ENCODE peak calls at places on chromosomes 13 and 19, in five cellular contexts. One of them, this sample, is unnamed.

GRCh38 chr19:55173717-55174409 is 6.2 kb downstream of the SYT5 start:
- DNase-seq in GM23338: peak; percentile 93
- DNase-seq in H1: no peak
- DNase-seq in HL-60: no peak
- DNase-seq in stomach: peak; percentile 43
- DNase-seq in this sample: no peak

GRCh38 chr13:100443998-100444328 is 144.6 kb downstream of the GGACT start:
- DNase-seq in stomach: no peak
- DNase-seq in H1: no peak
- DNase-seq in HL-60: no peak
- DNase-seq in GM23338: no peak
- DNase-seq in this sample: no peak

GRCh38 chr13:78978381-78978998 is 319.5 kb upstream of the OBI1 start:
- DNase-seq in HL-60: peak; percentile 66
- DNase-seq in GM23338: peak; percentile 76
- DNase-seq in stomach: peak; percentile 25
- DNase-seq in H1: no peak
- DNase-seq in this sample: no peak

GRCh38 chr19:2168619-2169424 is 5.1 kb downstream of the DOT1L start:
- DNase-seq in GM23338: no peak
- DNase-seq in H1: no peak
- DNase-seq in stomach: peak; percentile 96
- DNase-seq in HL-60: peak; percentile 80
- DNase-seq in this sample: peak; percentile 97

GRCh38 chr19:36115453-36116343 is at the start of gene TBCB:
- DNase-seq in GM23338: peak; percentile 84
- DNase-seq in stomach: peak; percentile 84
- DNase-seq in H1: no peak
- DNase-seq in HL-60: peak; percentile 9
- DNase-seq in this sample: peak; percentile 90

GRCh38 chr13:105345116-105345515 is 1190.3 kb downstream of the EFNB2 start:
- DNase-seq in HL-60: no peak
- DNase-seq in stomach: no peak
- DNase-seq in H1: no peak
- DNase-seq in GM23338: no peak
- DNase-seq in this sample: no peak

GRCh38 chr19:39200066-39200817 is 3.5 kb downstream of the NCCRP1 start:
- DNase-seq in H1: no peak
- DNase-seq in HL-60: no peak
- DNase-seq in stomach: no peak
- DNase-seq in GM23338: no peak
- DNase-seq in this sample: no peak

GRCh38 chr19:6935069-6935468 is 47.7 kb downstream of the ADGRE1 start:
- DNase-seq in H1: no peak
- DNase-seq in stomach: no peak
- DNase-seq in HL-60: no peak
- DNase-seq in GM23338: no peak
- DNase-seq in this sample: no peak

GRCh38 chr13:43732726-43733125 is 54.0 kb downstream of the ENOX1 start:
- DNase-seq in H1: no peak
- DNase-seq in GM23338: no peak
- DNase-seq in stomach: no peak
- DNase-seq in HL-60: no peak
- DNase-seq in this sample: no peak

GRCh38 chr13:78176880-78177279 is 258.2 kb upstream of the EDNRB start:
- DNase-seq in HL-60: no peak
- DNase-seq in stomach: no peak
- DNase-seq in H1: no peak
- DNase-seq in GM23338: no peak
- DNase-seq in this sample: no peak

GRCh38 chr13:61144834-61145593 is 270.6 kb downstream of the PCDH20 start:
- DNase-seq in stomach: no peak
- DNase-seq in H1: no peak
- DNase-seq in HL-60: no peak
- DNase-seq in GM23338: no peak
- DNase-seq in this sample: no peak

GRCh38 chr13:47521895-47522487 is 479.1 kb downstream of the SUCLA2 start:
- DNase-seq in GM23338: no peak
- DNase-seq in H1: no peak
- DNase-seq in HL-60: no peak
- DNase-seq in stomach: no peak
- DNase-seq in this sample: no peak

GRCh38 chr13:24218977-24219376 is 58.5 kb downstream of the SPATA13 start:
- DNase-seq in stomach: no peak
- DNase-seq in GM23338: no peak
- DNase-seq in HL-60: no peak
- DNase-seq in H1: no peak
- DNase-seq in this sample: no peak

GRCh38 chr13:80475718-80476117 is 134.8 kb upstream of the SPRY2 start:
- DNase-seq in H1: no peak
- DNase-seq in HL-60: no peak
- DNase-seq in GM23338: peak; percentile 31
- DNase-seq in stomach: no peak
- DNase-seq in this sample: no peak

GRCh38 chr13:105773887-105774538 is 761.4 kb downstream of the EFNB2 start:
- DNase-seq in HL-60: no peak
- DNase-seq in GM23338: no peak
- DNase-seq in stomach: no peak
- DNase-seq in H1: no peak
- DNase-seq in this sample: no peak

GRCh38 chr13:105031306-105031705 is 1504.2 kb downstream of the EFNB2 start:
- DNase-seq in stomach: no peak
- DNase-seq in HL-60: no peak
- DNase-seq in GM23338: no peak
- DNase-seq in H1: no peak
- DNase-seq in this sample: no peak

GRCh38 chr13:47478985-47479384 is 522.1 kb downstream of the SUCLA2 start:
- DNase-seq in stomach: peak; percentile 29
- DNase-seq in GM23338: no peak
- DNase-seq in HL-60: no peak
- DNase-seq in H1: no peak
- DNase-seq in this sample: no peak

GRCh38 chr13:67224148-67224846 is 5.8 kb downstream of the PCDH9 start:
- DNase-seq in GM23338: peak; percentile 83
- DNase-seq in H1: peak; percentile 33
- DNase-seq in stomach: peak; percentile 87
- DNase-seq in HL-60: peak; percentile 71
- DNase-seq in this sample: no peak

GRCh38 chr19:50549059-50549926 is 18.9 kb downstream of the LRRC4B start:
- DNase-seq in HL-60: no peak
- DNase-seq in GM23338: no peak
- DNase-seq in H1: no peak
- DNase-seq in stomach: no peak
- DNase-seq in this sample: no peak

GRCh38 chr19:11887618-11888531 is at the start of gene ZNF69:
- DNase-seq in stomach: peak; percentile 93
- DNase-seq in H1: peak; percentile 75
- DNase-seq in GM23338: peak; percentile 98
- DNase-seq in HL-60: no peak
- DNase-seq in this sample: no peak

GRCh38 chr13:101579291-101579802 is 126.9 kb downstream of the ITGBL1 start:
- DNase-seq in stomach: no peak
- DNase-seq in H1: no peak
- DNase-seq in HL-60: no peak
- DNase-seq in GM23338: no peak
- DNase-seq in this sample: no peak

GRCh38 chr19:17883627-17884413 is 12.1 kb downstream of the SLC5A5 start:
- DNase-seq in GM23338: peak; percentile 57
- DNase-seq in stomach: no peak
- DNase-seq in HL-60: no peak
- DNase-seq in H1: no peak
- DNase-seq in this sample: no peak

GRCh38 chr13:47033216-47033615 is 136.4 kb upstream of the HTR2A start:
- DNase-seq in stomach: no peak
- DNase-seq in H1: no peak
- DNase-seq in GM23338: no peak
- DNase-seq in HL-60: no peak
- DNase-seq in this sample: no peak

GRCh38 chr13:43865892-43866291 is 13.6 kb downstream of the CCDC122 start:
- DNase-seq in HL-60: no peak
- DNase-seq in GM23338: no peak
- DNase-seq in stomach: no peak
- DNase-seq in H1: no peak
- DNase-seq in this sample: no peak

GRCh38 chr19:50794074-50794777 is 4.0 kb downstream of the ACP4 start:
- DNase-seq in HL-60: peak; percentile 51
- DNase-seq in GM23338: no peak
- DNase-seq in stomach: no peak
- DNase-seq in H1: no peak
- DNase-seq in this sample: no peak

GRCh38 chr13:76816394-76816793 is 69.8 kb downstream of the KCTD12 start:
- DNase-seq in HL-60: peak; percentile 18
- DNase-seq in GM23338: no peak
- DNase-seq in H1: no peak
- DNase-seq in stomach: no peak
- DNase-seq in this sample: no peak

GRCh38 chr19:36838784-36839324 is 667 bp upstream of the ZNF790 start:
- DNase-seq in HL-60: no peak
- DNase-seq in GM23338: no peak
- DNase-seq in H1: no peak
- DNase-seq in stomach: no peak
- DNase-seq in this sample: no peak

GRCh38 chr13:64992314-64992713 is 2237.8 kb downstream of the PCDH9 start:
- DNase-seq in stomach: no peak
- DNase-seq in H1: no peak
- DNase-seq in GM23338: no peak
- DNase-seq in HL-60: no peak
- DNase-seq in this sample: no peak

GRCh38 chr19:46678110-46678732 is 17.2 kb upstream of the DACT3 start:
- DNase-seq in GM23338: peak; percentile 89
- DNase-seq in stomach: peak; percentile 31
- DNase-seq in H1: no peak
- DNase-seq in HL-60: no peak
- DNase-seq in this sample: no peak

GRCh38 chr13:42378383-42378780 is 106.4 kb downstream of the AKAP11 start:
- DNase-seq in stomach: no peak
- DNase-seq in H1: no peak
- DNase-seq in HL-60: no peak
- DNase-seq in GM23338: no peak
- DNase-seq in this sample: no peak

GRCh38 chr13:102233566-102234208 is 168.2 kb downstream of the FGF14 start:
- DNase-seq in H1: no peak
- DNase-seq in HL-60: no peak
- DNase-seq in stomach: no peak
- DNase-seq in GM23338: no peak
- DNase-seq in this sample: no peak

GRCh38 chr19:45179063-45179847 is 671 bp downstream of the BLOC1S3 start:
- DNase-seq in HL-60: peak; percentile 32
- DNase-seq in GM23338: no peak
- DNase-seq in stomach: peak; percentile 55
- DNase-seq in H1: no peak
- DNase-seq in this sample: no peak

GRCh38 chr13:106911602-106912001 is 343.7 kb upstream of the ARGLU1 start:
- DNase-seq in stomach: no peak
- DNase-seq in H1: no peak
- DNase-seq in HL-60: no peak
- DNase-seq in GM23338: no peak
- DNase-seq in this sample: no peak

GRCh38 chr13:101757446-101758039 is 305.1 kb downstream of the ITGBL1 start:
- DNase-seq in HL-60: no peak
- DNase-seq in H1: no peak
- DNase-seq in stomach: no peak
- DNase-seq in GM23338: peak; percentile 55
- DNase-seq in this sample: no peak

GRCh38 chr19:33388817-33389573 is 15.5 kb downstream of the CEBPG start:
- DNase-seq in H1: no peak
- DNase-seq in HL-60: no peak
- DNase-seq in GM23338: no peak
- DNase-seq in stomach: no peak
- DNase-seq in this sample: no peak
- H3K27ac ChIP-seq in H1: no peak overlapping the region
- H3K27ac ChIP-seq in HL-60: peak overlapping the region; percentile 1
- H3K27ac ChIP-seq in GM23338: no peak overlapping the region
- H3K27ac ChIP-seq in stomach: peak overlapping the region; percentile 64
- H3K27ac ChIP-seq in this sample: peak overlapping the region; percentile 69

DNA sequence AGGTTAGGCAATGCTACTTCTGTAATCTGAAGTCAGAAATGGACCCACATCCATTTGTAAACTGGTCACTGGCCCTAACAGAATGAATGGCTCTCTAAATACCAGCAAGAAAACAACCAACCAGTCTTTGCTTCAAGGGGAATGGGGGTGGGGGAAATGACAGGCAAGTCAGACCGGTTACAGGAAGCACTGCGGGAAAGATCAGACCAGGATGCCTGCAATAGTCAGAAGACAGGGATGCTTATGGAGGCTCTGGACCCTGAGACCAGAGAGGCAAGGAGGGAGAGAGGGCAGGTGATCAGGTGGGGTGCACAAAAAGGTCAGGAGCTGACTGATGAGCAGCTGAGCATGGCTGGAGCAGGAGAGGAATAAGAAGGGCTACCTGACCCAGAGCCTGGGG is 13.1 kb downstream of the MED26 start:
- DNase-seq in HL-60: no peak
- DNase-seq in GM23338: no peak
- DNase-seq in stomach: no peak
- DNase-seq in H1: no peak
- DNase-seq in this sample: no peak
- TF ChIP-seq POLR2AphosphoS5 in HL-60: no peak
- TF ChIP-seq POLR2AphosphoS5 in GM23338: no peak
- TF ChIP-seq POLR2AphosphoS5 in stomach: no peak
- TF ChIP-seq POLR2AphosphoS5 in H1: no peak
- TF ChIP-seq POLR2AphosphoS5 in this sample: no peak

DNA sequence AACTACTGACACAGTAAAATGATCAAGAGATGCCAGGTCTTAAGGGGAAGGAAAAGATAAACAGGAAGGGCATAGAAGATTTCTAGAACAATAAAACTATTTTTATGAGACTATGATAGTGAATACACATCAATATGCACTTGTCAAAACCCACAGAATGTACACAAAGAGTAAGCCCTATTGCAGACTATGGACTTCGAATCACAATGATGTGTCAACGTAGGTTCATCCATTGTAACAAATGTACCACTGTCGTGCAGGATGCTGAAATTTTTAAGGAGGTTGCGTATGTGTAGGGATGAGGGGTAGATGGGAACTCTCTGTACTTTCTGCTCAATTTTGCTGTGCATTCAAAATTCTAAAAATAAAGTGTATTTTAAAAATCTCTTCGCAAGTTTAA is 171.9 kb downstream of the KLF12 start:
- DNase-seq in stomach: no peak
- DNase-seq in GM23338: no peak
- DNase-seq in H1: no peak
- DNase-seq in HL-60: no peak
- DNase-seq in this sample: no peak
- H3K27ac ChIP-seq in stomach: no peak overlapping the region
- H3K27ac ChIP-seq in GM23338: no peak overlapping the region
- H3K27ac ChIP-seq in H1: no peak overlapping the region
- H3K27ac ChIP-seq in HL-60: no peak overlapping the region
- H3K27ac ChIP-seq in this sample: no peak overlapping the region

DNA sequence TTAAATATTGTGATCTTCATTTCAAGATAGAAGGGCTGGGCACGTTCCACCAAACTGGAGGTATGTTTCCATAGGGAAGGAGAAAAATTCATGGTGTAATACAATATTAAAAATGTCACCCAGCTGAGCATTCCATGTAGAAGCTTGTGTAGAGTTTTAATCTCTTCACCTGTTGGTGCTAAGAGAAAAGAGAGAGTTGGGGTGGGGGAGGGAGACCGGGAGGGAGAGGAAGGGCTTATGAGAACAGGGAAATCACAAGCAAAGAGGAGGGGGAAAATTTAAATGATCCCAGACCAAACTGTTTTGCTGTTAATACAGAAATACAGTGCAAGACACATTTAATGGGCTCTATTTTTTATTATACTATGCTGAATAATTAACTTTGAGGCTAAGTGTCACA is 345.8 kb downstream of the ZNF536 start:
- DNase-seq in H1: no peak
- DNase-seq in HL-60: no peak
- DNase-seq in stomach: no peak
- DNase-seq in GM23338: no peak
- DNase-seq in this sample: no peak
- TF ChIP-seq POLR2AphosphoS5 in H1: no peak
- TF ChIP-seq POLR2AphosphoS5 in HL-60: no peak
- TF ChIP-seq POLR2AphosphoS5 in stomach: no peak
- TF ChIP-seq POLR2AphosphoS5 in GM23338: no peak
- TF ChIP-seq POLR2AphosphoS5 in this sample: no peak

This sample was measured in vagina.